ENCODE peak calls at places on chromosomes 5 and 9, in four cellular contexts. One of them, this sample, is unnamed.

GRCh38 chr9:108478871-108479332 is 376.9 kb downstream of the ACTL7B start:
- DNase-seq in transverse colon: no peak
- DNase-seq in AG04449: peak
- DNase-seq in LNCaP clone FGC: no peak
- DNase-seq in this sample: peak

GRCh38 chr5:145162641-145163040 is 672.5 kb downstream of the PRELID2 start:
- DNase-seq in transverse colon: no peak
- DNase-seq in AG04449: no peak
- DNase-seq in LNCaP clone FGC: no peak
- DNase-seq in this sample: no peak

GRCh38 chr5:83844320-83845068 is 123.8 kb upstream of the HAPLN1 start:
- DNase-seq in transverse colon: peak
- DNase-seq in AG04449: peak
- DNase-seq in LNCaP clone FGC: no peak
- DNase-seq in this sample: no peak

GRCh38 chr9:22210936-22211335 is 201.8 kb upstream of the CDKN2B start:
- DNase-seq in transverse colon: no peak
- DNase-seq in AG04449: no peak
- DNase-seq in LNCaP clone FGC: no peak
- DNase-seq in this sample: no peak

GRCh38 chr5:6598351-6598900 is 34.4 kb downstream of the NSUN2 start:
- DNase-seq in transverse colon: no peak
- DNase-seq in AG04449: no peak
- DNase-seq in LNCaP clone FGC: no peak
- DNase-seq in this sample: no peak

GRCh38 chr5:168055141-168055680 is 236.2 kb upstream of the WWC1 start:
- DNase-seq in transverse colon: no peak
- DNase-seq in AG04449: no peak
- DNase-seq in LNCaP clone FGC: no peak
- DNase-seq in this sample: no peak

GRCh38 chr5:151619812-151620462 is 28.8 kb upstream of the FAT2 start:
- DNase-seq in transverse colon: no peak
- DNase-seq in AG04449: no peak
- DNase-seq in LNCaP clone FGC: no peak
- DNase-seq in this sample: no peak

GRCh38 chr5:5492087-5492933 is 69.8 kb downstream of the ICE1 start:
- DNase-seq in transverse colon: peak
- DNase-seq in AG04449: peak
- DNase-seq in LNCaP clone FGC: peak
- DNase-seq in this sample: peak

GRCh38 chr9:137034709-137035506 is 3.0 kb upstream of the FUT7 start:
- DNase-seq in transverse colon: peak
- DNase-seq in AG04449: peak
- DNase-seq in LNCaP clone FGC: peak
- DNase-seq in this sample: peak

GRCh38 chr9:135474915-135475314 is 4.7 kb upstream of the PPP1R26 start:
- DNase-seq in transverse colon: no peak
- DNase-seq in AG04449: no peak
- DNase-seq in LNCaP clone FGC: no peak
- DNase-seq in this sample: no peak

GRCh38 chr9:134945509-134946275 is 28.0 kb upstream of the FCN1 start:
- DNase-seq in transverse colon: no peak
- DNase-seq in AG04449: no peak
- DNase-seq in LNCaP clone FGC: no peak
- DNase-seq in this sample: no peak

GRCh38 chr5:111813520-111813919 is 56.5 kb upstream of the NREP start:
- DNase-seq in transverse colon: no peak
- DNase-seq in AG04449: no peak
- DNase-seq in LNCaP clone FGC: no peak
- DNase-seq in this sample: no peak

GRCh38 chr5:172274951-172275753 is 8.4 kb downstream of the UBTD2 start:
- DNase-seq in transverse colon: no peak
- DNase-seq in AG04449: no peak
- DNase-seq in LNCaP clone FGC: no peak
- DNase-seq in this sample: no peak

GRCh38 chr9:95511232-95511951 is 5.4 kb downstream of the PTCH1 start:
- DNase-seq in transverse colon: peak
- DNase-seq in AG04449: no peak
- DNase-seq in LNCaP clone FGC: peak
- DNase-seq in this sample: no peak

DNA sequence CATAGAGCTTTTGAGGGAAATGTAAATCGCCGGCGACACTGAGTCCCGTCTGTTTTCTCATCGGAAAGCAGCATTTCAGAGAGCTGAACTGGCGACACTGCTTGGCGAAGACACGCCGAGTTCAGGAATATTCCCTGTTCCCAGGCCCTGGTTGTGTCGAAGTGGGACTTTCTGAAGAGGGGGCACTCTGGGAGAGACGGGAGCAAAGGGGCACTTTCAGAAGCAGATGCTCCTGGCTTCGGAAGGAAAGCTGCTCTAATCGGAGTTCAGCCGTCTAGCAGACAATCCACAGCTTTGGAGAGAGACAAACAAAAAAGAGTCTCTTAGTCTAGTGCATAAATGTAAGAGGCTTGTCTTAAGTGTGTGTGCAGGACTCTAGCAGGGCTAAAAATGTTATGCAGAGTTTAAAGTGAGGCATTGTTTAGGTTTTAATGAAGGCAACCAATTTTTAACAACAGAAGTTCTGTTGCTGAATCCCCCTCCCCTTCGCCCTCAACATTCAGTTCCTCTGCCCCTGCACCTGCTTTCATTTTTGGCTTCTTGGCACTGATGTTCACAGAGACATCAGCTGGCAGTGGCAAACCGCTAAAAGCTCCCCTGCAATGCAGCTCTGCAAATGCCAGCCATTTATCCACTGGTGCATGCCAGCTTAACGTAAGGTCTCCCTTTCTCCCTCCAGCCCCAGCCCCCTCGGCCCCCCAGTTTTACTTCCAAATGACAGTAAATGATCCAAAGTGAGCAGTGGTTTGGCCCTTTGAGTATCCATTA is 289.5 kb upstream of the MPDZ start:
- DNase-seq in transverse colon: no peak
- DNase-seq in AG04449: no peak
- DNase-seq in LNCaP clone FGC: no peak
- DNase-seq in this sample: no peak
- H3K4me3 ChIP-seq in transverse colon: peak
- H3K4me3 ChIP-seq in AG04449: peak
- H3K4me3 ChIP-seq in LNCaP clone FGC: no peak
- H3K4me3 ChIP-seq in this sample: no peak

DNA sequence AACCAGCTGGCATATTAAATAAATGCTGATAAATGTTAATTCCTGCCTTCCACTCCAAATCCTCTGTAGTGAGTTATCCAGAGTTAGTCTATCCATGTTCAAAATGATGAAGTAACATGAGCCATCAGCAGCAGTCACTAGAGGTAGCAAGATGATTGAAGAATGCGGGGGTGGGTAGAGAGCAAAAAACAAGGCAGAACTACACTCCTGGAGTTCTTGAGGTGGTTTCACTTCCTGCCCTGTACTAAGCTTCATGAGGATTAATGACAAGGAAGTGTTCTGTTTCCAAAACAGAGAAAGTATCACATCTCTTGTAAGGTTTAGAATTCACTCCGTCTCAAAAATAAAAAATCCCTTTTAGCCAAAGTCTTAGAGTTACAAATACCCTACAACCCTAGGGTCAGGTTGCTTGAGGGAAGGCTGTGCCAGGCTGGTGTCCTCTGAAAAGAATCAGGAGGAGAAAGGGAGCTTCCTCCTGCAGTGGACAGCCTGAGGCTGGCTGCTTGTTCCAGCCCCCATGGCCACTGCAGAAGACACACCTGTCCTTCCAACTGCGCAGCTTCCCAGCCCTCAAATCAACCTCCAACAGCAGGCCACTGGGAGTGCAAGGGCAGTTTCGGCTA is 180.2 kb downstream of the DENND1A start:
- DNase-seq in transverse colon: no peak
- DNase-seq in AG04449: no peak
- DNase-seq in LNCaP clone FGC: no peak
- DNase-seq in this sample: no peak
- TF ChIP-seq CTCF in transverse colon: no peak
- TF ChIP-seq CTCF in AG04449: no peak
- TF ChIP-seq CTCF in LNCaP clone FGC: no peak
- TF ChIP-seq CTCF in this sample: no peak

DNA sequence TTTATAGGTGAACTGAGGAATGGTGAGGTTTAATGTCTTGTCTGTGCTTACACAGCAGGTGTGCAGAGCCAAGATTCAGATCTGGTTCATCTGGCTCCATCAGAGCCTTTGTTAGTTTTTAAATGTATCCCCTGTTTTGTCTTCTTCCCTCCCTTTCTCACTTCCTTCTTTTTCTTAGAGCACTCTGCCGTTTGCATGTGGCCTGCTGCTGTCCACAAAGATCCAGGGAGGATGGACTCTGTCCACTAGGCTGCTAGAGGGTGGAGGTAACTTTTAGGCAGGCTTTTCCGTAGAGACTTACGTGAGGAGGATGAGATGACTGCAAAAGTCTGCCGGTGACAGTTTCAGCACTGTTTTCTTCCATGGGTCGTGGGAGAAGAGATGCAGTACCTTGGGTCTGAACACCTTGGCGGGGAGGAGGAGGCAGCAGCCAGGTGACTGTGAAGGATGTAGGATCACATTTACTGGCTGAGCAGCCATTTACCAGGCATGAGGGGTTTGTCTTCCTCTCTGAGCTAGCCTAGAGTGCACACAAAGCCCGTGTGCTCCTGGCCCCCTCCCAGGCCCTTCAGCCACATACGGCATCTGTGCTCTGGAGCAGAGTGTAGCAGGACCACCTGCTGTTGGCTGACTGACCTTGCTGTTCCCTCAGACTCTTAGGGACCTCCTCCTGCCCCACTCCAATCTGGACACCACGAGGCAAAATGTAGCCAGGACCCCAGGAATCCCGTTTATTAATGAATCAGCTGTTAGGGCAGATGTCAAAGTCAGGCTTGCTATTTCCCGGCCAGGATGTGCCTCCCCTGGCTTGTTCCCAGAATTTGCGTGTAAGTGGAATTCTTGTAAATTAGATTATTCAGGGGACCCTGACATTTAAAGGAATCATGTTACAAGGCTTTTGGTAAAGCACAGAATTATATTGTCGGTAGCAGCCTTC is 1.9 kb downstream of the NTMT1 start:
- DNase-seq in transverse colon: no peak
- DNase-seq in AG04449: no peak
- DNase-seq in LNCaP clone FGC: no peak
- DNase-seq in this sample: no peak
- H3K4me3 ChIP-seq in transverse colon: peak
- H3K4me3 ChIP-seq in AG04449: peak
- H3K4me3 ChIP-seq in LNCaP clone FGC: peak
- H3K4me3 ChIP-seq in this sample: peak

GRCh38 chr5:1524799-1525623 is 1.3 kb upstream of the LPCAT1 start:
- DNase-seq in transverse colon: peak
- DNase-seq in AG04449: no peak
- DNase-seq in LNCaP clone FGC: no peak
- DNase-seq in this sample: no peak

GRCh38 chr5:1522601-1523479 is 920 bp downstream of the LPCAT1 start:
- DNase-seq in transverse colon: peak
- DNase-seq in AG04449: no peak
- DNase-seq in LNCaP clone FGC: no peak
- DNase-seq in this sample: no peak

GRCh38 chr5:1524481-1524798 is 680 bp upstream of the LPCAT1 start:
- DNase-seq in transverse colon: peak
- DNase-seq in AG04449: no peak
- DNase-seq in LNCaP clone FGC: no peak
- DNase-seq in this sample: no peak

GRCh38 chr5:1523480-1523792 is 324 bp downstream of the LPCAT1 start:
- DNase-seq in transverse colon: peak
- DNase-seq in AG04449: no peak
- DNase-seq in LNCaP clone FGC: no peak
- DNase-seq in this sample: no peak

GRCh38 chr5:1523793-1524480 is at the start of gene LPCAT1:
- DNase-seq in transverse colon: peak
- DNase-seq in AG04449: no peak
- DNase-seq in LNCaP clone FGC: no peak
- DNase-seq in this sample: no peak
- TF ChIP-seq CTCF in transverse colon: peak
- TF ChIP-seq CTCF in AG04449: no peak
- TF ChIP-seq CTCF in LNCaP clone FGC: no peak
- TF ChIP-seq CTCF in this sample: no peak

DNA sequence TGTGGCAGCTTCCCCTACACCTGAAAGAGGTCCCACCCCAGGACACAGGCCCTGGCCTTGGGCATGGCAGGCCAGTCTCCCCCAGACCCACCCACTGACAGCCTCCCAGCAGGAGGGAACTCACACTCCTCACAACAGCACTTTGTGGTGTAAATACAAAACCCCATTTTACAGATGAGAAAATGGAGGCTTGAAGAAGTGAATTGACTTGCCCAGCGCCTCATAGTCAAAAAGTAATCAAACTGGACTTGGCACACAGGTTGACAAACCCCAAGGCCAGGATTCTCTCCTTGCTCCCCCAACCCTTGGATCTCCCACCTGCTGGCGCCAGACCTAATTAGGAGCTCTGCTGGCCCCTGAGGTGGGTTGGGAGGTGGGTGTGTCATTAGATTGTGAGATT is 29.2 kb upstream of the NEK6 start:
- DNase-seq in transverse colon: no peak
- DNase-seq in AG04449: no peak
- DNase-seq in LNCaP clone FGC: no peak
- DNase-seq in this sample: no peak
- H3K4me3 ChIP-seq in transverse colon: no peak
- H3K4me3 ChIP-seq in AG04449: no peak
- H3K4me3 ChIP-seq in LNCaP clone FGC: no peak
- H3K4me3 ChIP-seq in this sample: no peak

GRCh38 chr5:113806250-113806649 is 292.8 kb downstream of the YTHDC2 start:
- DNase-seq in transverse colon: no peak
- DNase-seq in AG04449: peak
- DNase-seq in LNCaP clone FGC: peak
- DNase-seq in this sample: peak
- TF ChIP-seq CTCF in transverse colon: no peak
- TF ChIP-seq CTCF in AG04449: peak
- TF ChIP-seq CTCF in LNCaP clone FGC: peak
- TF ChIP-seq CTCF in this sample: peak

GRCh38 chr9:4667681-4668080 is 1.4 kb upstream of the SPATA6L start:
- DNase-seq in transverse colon: no peak
- DNase-seq in AG04449: no peak
- DNase-seq in LNCaP clone FGC: no peak
- DNase-seq in this sample: no peak

GRCh38 chr9:4662989-4663792 is 1.1 kb downstream of the PLPP6 start:
- DNase-seq in transverse colon: no peak
- DNase-seq in AG04449: no peak
- DNase-seq in LNCaP clone FGC: no peak
- DNase-seq in this sample: no peak

GRCh38 chr9:4666042-4666699 is at the start of gene SPATA6L:
- DNase-seq in transverse colon: peak
- DNase-seq in AG04449: no peak
- DNase-seq in LNCaP clone FGC: no peak
- DNase-seq in this sample: no peak

GRCh38 chr9:4663956-4664355 is 1.9 kb downstream of the PLPP6 start:
- DNase-seq in transverse colon: no peak
- DNase-seq in AG04449: no peak
- DNase-seq in LNCaP clone FGC: no peak
- DNase-seq in this sample: no peak

GRCh38 chr9:4665357-4665756 is 923 bp downstream of the SPATA6L start:
- DNase-seq in transverse colon: no peak
- DNase-seq in AG04449: no peak
- DNase-seq in LNCaP clone FGC: no peak
- DNase-seq in this sample: no peak
- H3K4me3 ChIP-seq in transverse colon: peak
- H3K4me3 ChIP-seq in AG04449: no peak
- H3K4me3 ChIP-seq in LNCaP clone FGC: no peak
- H3K4me3 ChIP-seq in this sample: no peak

GRCh38 chr9:70120834-70121510 is 77.3 kb downstream of the MAMDC2 start:
- DNase-seq in transverse colon: peak
- DNase-seq in AG04449: peak
- DNase-seq in LNCaP clone FGC: no peak
- DNase-seq in this sample: peak
- TF ChIP-seq CTCF in transverse colon: peak
- TF ChIP-seq CTCF in AG04449: peak
- TF ChIP-seq CTCF in LNCaP clone FGC: peak
- TF ChIP-seq CTCF in this sample: peak

This sample was measured in HFF-Myc.